ENCODE peak calls at places on chromosomes 5 and 9, in ten cellular contexts. M is RWPE1; Z is mucosa of descending colon; S is uterus; C is IMR-90; Y is left ventricle myocardium inferior; X is stimulated activated CD8-positive, alpha-beta memory T cell treated with anti-CD3 and anti-CD28 coated beads, Interleukin-2, amount 100 ng/mL, for 48 hours; O is kidney epithelial cell; Q is kidney glomerular epithelial cell; F is nephron progenitor cell. P is an unnamed sample.

GRCh38 chr9:84277646-84278045 is 62.9 kb downstream of the SLC28A3 start:
- DNase-seq in O (peak), M (peak), C (peak), S (no peak), X (no peak), Q (no peak), F (no peak), Z (no peak), Y (no peak), P (no peak)

GRCh38 chr5:5363045-5363444 is 59.4 kb upstream of the ICE1 start:
- DNase-seq in M (no peak), X (no peak), S (no peak), Y (no peak), Z (no peak), Q (no peak), O (no peak), C (no peak), F (no peak), P (no peak)

GRCh38 chr5:117077142-117077541 is 502.5 kb upstream of the SEMA6A start:
- DNase-seq in Z (no peak), F (no peak), C (no peak), O (no peak), X (no peak), Y (no peak), S (no peak), M (no peak), Q (no peak), P (no peak)

GRCh38 chr5:147287181-147287580 is 52.4 kb downstream of the STK32A start:
- DNase-seq in C (no peak), M (no peak), X (no peak), O (no peak), Q (no peak), Z (no peak), F (no peak), S (no peak), Y (no peak), P (no peak)

GRCh38 chr9:134566196-134566822 is 75.3 kb upstream of the COL5A1 start:
- DNase-seq in Z (no peak), S (no peak), X (no peak), F (no peak), C (no peak), Q (no peak), M (no peak), O (no peak), Y (no peak), P (no peak)

GRCh38 chr5:181149355-181149754 is 2.0 kb downstream of the OR2V2 start:
- DNase-seq in Y (no peak), Z (no peak), S (no peak), F (no peak), C (no peak), X (no peak), O (no peak), Q (no peak), M (peak), P (no peak)

GRCh38 chr5:43172779-43173178 is 19.2 kb upstream of the NIM1K start:
- DNase-seq in X (no peak), Y (no peak), O (no peak), C (no peak), Z (no peak), Q (no peak), F (no peak), M (no peak), S (no peak), P (no peak)

GRCh38 chr5:84379749-84380148 is 4.9 kb downstream of the EDIL3 start:
- DNase-seq in Q (peak), O (no peak), M (no peak), S (no peak), C (peak), F (no peak), X (no peak), Y (no peak), Z (no peak), P (no peak)

GRCh38 chr9:16728128-16728505 is 142.4 kb downstream of the BNC2 start:
- DNase-seq in Y (no peak), F (no peak), C (peak), S (no peak), X (no peak), O (no peak), Q (no peak), Z (no peak), M (no peak), P (no peak)

GRCh38 chr5:96657068-96657467 is 5.1 kb upstream of the CAST start:
- DNase-seq in C (peak), F (no peak), X (peak), Z (peak), Q (peak), M (peak), O (peak), Y (no peak), S (peak), P (peak)

GRCh38 chr9:72443855-72444254 is 77.6 kb upstream of the TMC1 start:
- DNase-seq in Z (no peak), Q (no peak), X (no peak), C (no peak), F (no peak), M (no peak), S (no peak), Y (no peak), O (no peak), P (no peak)

GRCh38 chr5:56833325-56833724 is 18.0 kb downstream of the MAP3K1 start:
- DNase-seq in O (no peak), Q (no peak), X (no peak), Z (no peak), S (no peak), Y (no peak), F (no peak), M (no peak), C (no peak), P (no peak)

GRCh38 chr5:103414598-103414997 is 148.0 kb downstream of the NUDT12 start:
- DNase-seq in F (no peak), S (no peak), M (no peak), Y (no peak), Q (no peak), Z (no peak), C (no peak), O (no peak), X (no peak), P (no peak)

GRCh38 chr5:117833666-117834065 is 1154.7 kb downstream of the DTWD2 start:
- DNase-seq in Z (no peak), Q (no peak), S (no peak), X (no peak), C (no peak), Y (no peak), M (no peak), O (no peak), F (no peak), P (no peak)

GRCh38 chr5:68891718-68892117 is 202.1 kb upstream of the SLC30A5 start:
- DNase-seq in F (no peak), M (no peak), Q (no peak), C (no peak), X (no peak), Z (no peak), S (no peak), O (no peak), Y (no peak), P (no peak)

GRCh38 chr5:31581498-31582099 is 49.5 kb downstream of the C5orf22 start:
- DNase-seq in C (peak), Q (peak), Y (no peak), O (no peak), M (peak), F (no peak), Z (peak), S (no peak), X (no peak), P (no peak)

GRCh38 chr5:179720222-179720621 is 12.4 kb upstream of the MAML1 start:
- DNase-seq in Y (no peak), Q (no peak), O (no peak), Z (no peak), M (no peak), F (no peak), C (peak), X (no peak), S (no peak), P (no peak)

GRCh38 chr9:94182532-94182931 is 76.6 kb upstream of the ZNF169 start:
- DNase-seq in Q (no peak), F (no peak), S (no peak), O (no peak), C (no peak), Y (no peak), Z (no peak), X (no peak), M (no peak), P (no peak)